ENCODE peak calls at places on chromosomes 13 and 19, in four cellular contexts. One of them, this sample, is unnamed.

GRCh38 chr19:34991542-34992333 is 8.4 kb upstream of the GRAMD1A start:
- DNase-seq in astrocyte of the spinal cord: no peak
- DNase-seq in right atrium auricular region: no peak
- DNase-seq in AG04450: no peak
- DNase-seq in this sample: no peak

GRCh38 chr19:39810424-39810823 is 23.5 kb downstream of the DYRK1B start:
- DNase-seq in right atrium auricular region: no peak
- DNase-seq in astrocyte of the spinal cord: no peak
- DNase-seq in AG04450: no peak
- DNase-seq in this sample: no peak

GRCh38 chr19:7748756-7749155 is 1.4 kb upstream of the CD209 start:
- DNase-seq in right atrium auricular region: no peak
- DNase-seq in astrocyte of the spinal cord: no peak
- DNase-seq in AG04450: no peak
- DNase-seq in this sample: peak; percentile 16

GRCh38 chr13:110250258-110250891 is 56.6 kb downstream of the COL4A1 start:
- DNase-seq in AG04450: no peak
- DNase-seq in right atrium auricular region: peak; percentile 59
- DNase-seq in astrocyte of the spinal cord: peak; percentile 77
- DNase-seq in this sample: peak; percentile 77

GRCh38 chr19:4284176-4284958 is 5.3 kb downstream of the SHD start:
- DNase-seq in right atrium auricular region: no peak
- DNase-seq in AG04450: no peak
- DNase-seq in astrocyte of the spinal cord: no peak
- DNase-seq in this sample: no peak

GRCh38 chr13:20441879-20442278 is 83.8 kb downstream of the CRYL1 start:
- DNase-seq in right atrium auricular region: no peak
- DNase-seq in AG04450: peak; percentile 4
- DNase-seq in astrocyte of the spinal cord: peak; percentile 70
- DNase-seq in this sample: peak; percentile 59

GRCh38 chr13:32142956-32143375 is 111.4 kb downstream of the FRY start:
- DNase-seq in right atrium auricular region: no peak
- DNase-seq in astrocyte of the spinal cord: peak; percentile 42
- DNase-seq in AG04450: peak; percentile 36
- DNase-seq in this sample: peak; percentile 78

GRCh38 chr13:31530883-31531282 is 208.4 kb upstream of the RXFP2 start:
- DNase-seq in AG04450: no peak
- DNase-seq in right atrium auricular region: no peak
- DNase-seq in astrocyte of the spinal cord: no peak
- DNase-seq in this sample: no peak

GRCh38 chr13:102277286-102277685 is 124.6 kb downstream of the FGF14 start:
- DNase-seq in right atrium auricular region: no peak
- DNase-seq in AG04450: no peak
- DNase-seq in astrocyte of the spinal cord: no peak
- DNase-seq in this sample: no peak

GRCh38 chr19:1521636-1522035 is 2.2 kb upstream of the PLK5 start:
- DNase-seq in right atrium auricular region: no peak
- DNase-seq in astrocyte of the spinal cord: no peak
- DNase-seq in AG04450: no peak
- DNase-seq in this sample: no peak

GRCh38 chr19:58581227-58582141 is 8.3 kb upstream of the MZF1 start:
- DNase-seq in right atrium auricular region: peak; percentile 92
- DNase-seq in AG04450: peak; percentile 74
- DNase-seq in astrocyte of the spinal cord: peak; percentile 84
- DNase-seq in this sample: peak; percentile 85

GRCh38 chr13:109666656-109667448 is 119.5 kb downstream of the IRS2 start:
- DNase-seq in astrocyte of the spinal cord: no peak
- DNase-seq in right atrium auricular region: no peak
- DNase-seq in AG04450: no peak
- DNase-seq in this sample: peak; percentile 45

GRCh38 chr19:41376241-41376997 is at the start of gene TMEM91:
- DNase-seq in AG04450: no peak
- DNase-seq in right atrium auricular region: no peak
- DNase-seq in astrocyte of the spinal cord: no peak
- DNase-seq in this sample: peak; percentile 60

GRCh38 chr19:17687857-17688784 is at the start of gene UNC13A:
- DNase-seq in AG04450: no peak
- DNase-seq in astrocyte of the spinal cord: peak; percentile 34
- DNase-seq in right atrium auricular region: no peak
- DNase-seq in this sample: no peak

GRCh38 chr13:68234278-68234677 is 1004.1 kb upstream of the PCDH9 start:
- DNase-seq in astrocyte of the spinal cord: peak; percentile 39
- DNase-seq in AG04450: no peak
- DNase-seq in right atrium auricular region: no peak
- DNase-seq in this sample: no peak

GRCh38 chr13:26406791-26407190 is 150.7 kb upstream of the WASF3 start:
- DNase-seq in AG04450: no peak
- DNase-seq in right atrium auricular region: no peak
- DNase-seq in astrocyte of the spinal cord: no peak
- DNase-seq in this sample: no peak

GRCh38 chr19:35048911-35049411 is 7.4 kb downstream of the HPN start:
- DNase-seq in AG04450: no peak
- DNase-seq in astrocyte of the spinal cord: no peak
- DNase-seq in right atrium auricular region: no peak
- DNase-seq in this sample: no peak

GRCh38 chr13:50512602-50513527 is 330.6 kb downstream of the DLEU7 start:
- DNase-seq in astrocyte of the spinal cord: peak; percentile 73
- DNase-seq in right atrium auricular region: peak; percentile 79
- DNase-seq in AG04450: no peak
- DNase-seq in this sample: peak; percentile 37

GRCh38 chr19:13102416-13102665 is 317 bp downstream of the LYL1 start:
- DNase-seq in AG04450: no peak
- DNase-seq in astrocyte of the spinal cord: no peak
- DNase-seq in right atrium auricular region: no peak
- DNase-seq in this sample: no peak

GRCh38 chr13:50071399-50071798 is 56.2 kb downstream of the KCNRG start:
- DNase-seq in astrocyte of the spinal cord: peak; percentile 42
- DNase-seq in AG04450: no peak
- DNase-seq in right atrium auricular region: no peak
- DNase-seq in this sample: no peak

GRCh38 chr13:51714663-51715168 is 89.2 kb downstream of the DHRS12 start:
- DNase-seq in right atrium auricular region: no peak
- DNase-seq in astrocyte of the spinal cord: peak; percentile 64
- DNase-seq in AG04450: peak; percentile 44
- DNase-seq in this sample: peak; percentile 70

GRCh38 chr13:42758515-42758914 is 22.9 kb upstream of the FAM216B start:
- DNase-seq in AG04450: no peak
- DNase-seq in right atrium auricular region: no peak
- DNase-seq in astrocyte of the spinal cord: no peak
- DNase-seq in this sample: no peak

GRCh38 chr19:16197188-16197621 is 506 bp upstream of the AP1M1 start:
- DNase-seq in AG04450: peak; percentile 55
- DNase-seq in right atrium auricular region: no peak
- DNase-seq in astrocyte of the spinal cord: peak; percentile 84
- DNase-seq in this sample: peak; percentile 94

GRCh38 chr13:60398949-60399589 is 2.0 kb downstream of the TDRD3 start:
- DNase-seq in AG04450: no peak
- DNase-seq in right atrium auricular region: no peak
- DNase-seq in astrocyte of the spinal cord: peak; percentile 7
- DNase-seq in this sample: no peak

GRCh38 chr13:44805623-44806022 is 183.6 kb downstream of the NUFIP1 start:
- DNase-seq in astrocyte of the spinal cord: no peak
- DNase-seq in right atrium auricular region: no peak
- DNase-seq in AG04450: no peak
- DNase-seq in this sample: no peak

DNA sequence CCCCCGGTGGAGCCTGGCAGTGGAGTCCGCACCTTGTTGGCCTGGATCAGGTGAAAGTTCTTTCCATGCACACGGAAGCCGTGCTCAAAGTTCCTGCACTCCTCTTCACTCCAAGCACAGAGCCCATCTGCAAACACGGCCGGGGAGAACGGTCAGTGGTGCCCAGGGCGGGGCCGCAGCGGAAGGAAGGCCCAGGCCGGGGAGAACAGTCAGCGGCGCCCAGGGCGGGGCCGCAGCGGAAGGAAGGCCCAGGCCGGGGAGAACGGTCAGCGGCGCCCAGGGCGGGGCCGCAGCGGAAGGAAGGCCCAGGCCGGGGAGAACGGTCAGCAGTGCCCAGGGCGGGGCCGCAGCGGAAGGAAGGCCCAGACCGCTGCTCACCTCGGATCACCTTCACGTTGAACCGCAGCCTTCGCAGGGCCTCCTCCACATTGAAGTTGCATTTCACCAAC is 20.6 kb upstream of the PLPP2 start:
- DNase-seq in right atrium auricular region: no peak
- DNase-seq in AG04450: no peak
- DNase-seq in astrocyte of the spinal cord: no peak
- DNase-seq in this sample: no peak
- H3K4me3 ChIP-seq in right atrium auricular region: peak overlapping the region; percentile 28
- H3K4me3 ChIP-seq in AG04450: no peak overlapping the region
- H3K4me3 ChIP-seq in astrocyte of the spinal cord: no peak overlapping the region
- H3K4me3 ChIP-seq in this sample: no peak overlapping the region

DNA sequence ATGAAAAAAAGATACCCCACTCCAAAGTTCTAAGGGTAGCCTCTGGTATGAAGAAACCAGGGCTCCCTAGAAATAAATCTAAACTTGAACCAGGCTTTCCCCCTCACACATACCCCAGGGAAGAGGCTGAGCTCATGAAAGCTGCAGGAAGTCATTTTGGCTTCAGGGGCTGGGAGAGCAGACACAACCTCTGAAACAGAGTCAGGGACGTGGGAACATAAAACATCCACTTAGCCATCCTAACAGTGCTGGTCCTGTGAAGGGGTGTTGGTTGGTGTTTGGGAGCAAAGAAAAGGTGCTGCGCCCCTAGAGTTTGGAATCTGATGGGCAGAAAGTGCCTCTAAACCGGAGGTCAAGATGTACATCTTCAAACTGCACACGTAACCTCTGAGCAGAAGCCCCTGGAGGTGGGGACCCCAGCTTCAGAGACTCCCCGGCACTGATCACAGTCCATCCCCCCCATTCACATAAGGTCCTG is 15.8 kb downstream of the RAB3D start:
- DNase-seq in AG04450: no peak
- DNase-seq in right atrium auricular region: no peak
- DNase-seq in astrocyte of the spinal cord: no peak
- DNase-seq in this sample: no peak
- TF ChIP-seq CTCF in AG04450: no peak
- TF ChIP-seq CTCF in right atrium auricular region: no peak
- TF ChIP-seq CTCF in astrocyte of the spinal cord: no peak
- TF ChIP-seq CTCF in this sample: no peak

DNA sequence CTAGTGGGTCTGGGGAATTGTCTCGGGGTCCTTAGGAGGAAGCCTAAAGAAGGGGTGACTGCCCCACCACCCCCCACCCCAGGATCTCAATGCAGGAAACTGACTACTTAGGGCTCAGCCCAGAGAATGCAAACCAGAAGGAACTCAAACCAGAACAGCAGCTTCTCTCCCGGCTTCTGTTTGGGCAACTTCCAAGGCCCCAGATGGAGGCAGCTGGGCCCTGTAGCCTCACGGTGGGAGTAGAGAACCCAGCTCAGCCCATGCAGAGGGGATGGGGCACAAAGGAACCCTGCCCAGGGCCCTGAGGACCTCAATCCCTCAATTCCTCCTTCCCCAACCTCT is 2.3 kb downstream of the ADGRE5 start:
- DNase-seq in astrocyte of the spinal cord: peak; percentile 10
- DNase-seq in AG04450: no peak
- DNase-seq in right atrium auricular region: no peak
- DNase-seq in this sample: peak; percentile 58
- H3K4me3 ChIP-seq in astrocyte of the spinal cord: no peak overlapping the region
- H3K4me3 ChIP-seq in AG04450: peak overlapping the region; percentile 31
- H3K4me3 ChIP-seq in right atrium auricular region: peak overlapping the region; percentile 28
- H3K4me3 ChIP-seq in this sample: peak overlapping the region; percentile 31

GRCh38 chr13:22278336-22278929 is 607.6 kb downstream of the FGF9 start:
- DNase-seq in right atrium auricular region: no peak
- DNase-seq in astrocyte of the spinal cord: no peak
- DNase-seq in AG04450: peak; percentile 18
- DNase-seq in this sample: no peak
- TF ChIP-seq CTCF in right atrium auricular region: peak; percentile 56
- TF ChIP-seq CTCF in astrocyte of the spinal cord: no peak
- TF ChIP-seq CTCF in AG04450: peak; percentile 65
- TF ChIP-seq CTCF in this sample: peak; percentile 17

This sample was measured in foreskin fibroblast.